ENCODE peak calls at places on chromosomes 7 and 10, in four cellular contexts. G is transverse colon, L is suprapubic skin, H is GM23338. B is an unnamed sample.

GRCh38 chr7:33728779-33729646 is 176.3 kb upstream of the BMPER start:
- DNase-seq in H (no peak), L (no peak), G (no peak), B (no peak)

GRCh38 chr10:90718185-90718584 is 139.7 kb downstream of the HTR7 start:
- DNase-seq in G (no peak), L (no peak), H (no peak), B (no peak)

GRCh38 chr7:36151921-36152755 is 916 bp upstream of the EEPD1 start:
- DNase-seq in H (no peak), L (no peak), G (no peak), B (no peak)

GRCh38 chr10:14608381-14609001 is 166.2 kb downstream of the FAM107B start:
- DNase-seq in G (no peak), H (no peak), L (no peak), B (no peak)

GRCh38 chr7:156064921-156065386 is 252.7 kb upstream of the SHH start:
- DNase-seq in L (no peak), H (no peak), G (no peak), B (no peak)

GRCh38 chr10:114893248-114893647 is 44.7 kb upstream of the TRUB1 start:
- DNase-seq in G (no peak), H (no peak), L (no peak), B (no peak)

GRCh38 chr10:119640875-119641526 is 10.2 kb upstream of the BAG3 start:
- DNase-seq in L (no peak), H (no peak), G (no peak), B (no peak)

GRCh38 chr10:90418869-90419652 is 438.8 kb downstream of the HTR7 start:
- DNase-seq in H (no peak), L (no peak), G (no peak), B (no peak)

GRCh38 chr7:118311121-118311803 is 86.8 kb downstream of the ANKRD7 start:
- DNase-seq in G (no peak), L (no peak), H (no peak), B (no peak)

GRCh38 chr7:151559557-151560183 is 40.0 kb upstream of the RHEB start:
- DNase-seq in H (no peak), L (no peak), G (no peak), B (no peak)

GRCh38 chr10:93652857-93653256 is 40.5 kb downstream of the PDE6C start:
- DNase-seq in L (no peak), G (no peak), H (no peak), B (no peak)

GRCh38 chr7:3754488-3755365 is 453.7 kb downstream of the SDK1 start:
- DNase-seq in G (peak), H (peak), L (no peak), B (peak)

GRCh38 chr7:47193003-47193402 is 388.9 kb downstream of the TNS3 start:
- DNase-seq in L (no peak), G (peak), H (no peak), B (no peak)

DNA sequence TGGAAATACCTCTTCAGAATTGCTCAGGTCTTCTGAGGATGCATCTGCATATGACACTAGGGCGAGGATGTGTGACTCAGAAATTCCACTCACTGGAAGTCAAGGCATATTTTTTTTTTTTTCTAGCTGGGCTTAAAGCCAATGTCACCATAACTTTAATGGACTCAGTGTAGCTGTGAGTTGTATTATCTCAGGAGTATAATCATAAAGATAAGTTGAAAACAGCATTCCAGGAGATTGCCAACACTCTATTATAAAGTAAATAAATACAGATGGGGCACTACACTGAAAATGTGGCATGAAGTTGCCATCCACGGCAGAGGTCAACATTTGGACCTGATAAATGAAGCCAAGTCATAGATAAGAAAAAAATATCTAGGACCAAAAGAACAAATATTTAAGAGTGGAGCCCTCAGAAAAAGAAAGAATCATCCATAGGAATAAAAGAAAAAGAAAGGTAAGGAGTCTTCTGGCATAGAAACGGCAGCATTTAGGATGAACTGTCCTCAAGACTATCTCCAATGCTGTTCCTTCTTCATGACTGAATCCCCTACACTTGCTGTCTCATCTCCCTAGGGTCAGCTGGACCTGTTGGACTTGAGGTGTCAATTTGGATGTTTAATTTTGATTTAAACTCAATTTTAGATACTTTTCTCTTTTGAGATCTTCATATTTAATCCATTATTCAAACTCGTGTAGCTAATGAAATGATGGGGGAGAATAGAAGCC is 72.9 kb upstream of the CAV2 start:
- DNase-seq in G (peak), H (no peak), L (no peak), B (no peak)
- TF ChIP-seq POLR2AphosphoS5 in G (peak), H (no peak), L (peak), B (no peak)

GRCh38 chr10:11822809-11823121 is 391 bp upstream of the PROSER2 start:
- DNase-seq in L (no peak), H (no peak), G (no peak), B (no peak)
- H3K4me3 ChIP-seq in L (peak), H (peak), G (peak), B (peak)

DNA sequence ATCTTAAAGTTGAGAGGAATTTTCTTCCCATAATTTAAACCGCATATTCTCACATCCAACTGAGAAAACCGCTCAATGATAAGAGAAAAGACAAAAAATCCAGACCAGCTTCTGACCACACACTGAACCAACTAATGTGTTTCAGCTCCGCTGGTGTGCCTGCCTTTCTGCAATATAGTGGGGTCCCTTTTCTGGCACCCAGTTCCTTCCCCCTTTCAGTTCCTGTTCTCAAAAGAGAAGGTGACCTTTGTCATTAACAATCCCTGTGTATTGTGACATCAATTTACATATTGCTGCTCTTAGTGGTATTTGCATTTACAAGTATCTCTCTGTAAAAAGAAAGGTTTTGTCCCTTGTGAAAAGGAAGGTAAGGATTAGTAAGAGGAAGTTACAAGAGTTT is 1.3 kb downstream of the PPP1R17 start:
- DNase-seq in G (no peak), L (no peak), H (peak), B (no peak)
- H3K27ac ChIP-seq in G (no peak), L (no peak), H (peak), B (no peak)

GRCh38 chr10:31604141-31604540 is 285.1 kb downstream of the ZEB1 start:
- DNase-seq in G (no peak), L (no peak), H (peak), B (no peak)
- TF ChIP-seq POLR2AphosphoS5 in G (no peak), L (no peak), H (no peak), B (no peak)

GRCh38 chr7:76292206-76292573 is 10.3 kb upstream of the HSPB1 start:
- DNase-seq in G (no peak), H (no peak), L (no peak), B (no peak)

GRCh38 chr7:76291346-76292205 is 10.9 kb upstream of the HSPB1 start:
- DNase-seq in H (peak), L (peak), G (peak), B (peak)

GRCh38 chr7:76296743-76297740 is 5.4 kb upstream of the HSPB1 start:
- DNase-seq in G (peak), H (no peak), L (no peak), B (peak)

GRCh38 chr7:76293407-76293901 is 9.0 kb upstream of the HSPB1 start:
- DNase-seq in L (no peak), H (no peak), G (no peak), B (no peak)

DNA sequence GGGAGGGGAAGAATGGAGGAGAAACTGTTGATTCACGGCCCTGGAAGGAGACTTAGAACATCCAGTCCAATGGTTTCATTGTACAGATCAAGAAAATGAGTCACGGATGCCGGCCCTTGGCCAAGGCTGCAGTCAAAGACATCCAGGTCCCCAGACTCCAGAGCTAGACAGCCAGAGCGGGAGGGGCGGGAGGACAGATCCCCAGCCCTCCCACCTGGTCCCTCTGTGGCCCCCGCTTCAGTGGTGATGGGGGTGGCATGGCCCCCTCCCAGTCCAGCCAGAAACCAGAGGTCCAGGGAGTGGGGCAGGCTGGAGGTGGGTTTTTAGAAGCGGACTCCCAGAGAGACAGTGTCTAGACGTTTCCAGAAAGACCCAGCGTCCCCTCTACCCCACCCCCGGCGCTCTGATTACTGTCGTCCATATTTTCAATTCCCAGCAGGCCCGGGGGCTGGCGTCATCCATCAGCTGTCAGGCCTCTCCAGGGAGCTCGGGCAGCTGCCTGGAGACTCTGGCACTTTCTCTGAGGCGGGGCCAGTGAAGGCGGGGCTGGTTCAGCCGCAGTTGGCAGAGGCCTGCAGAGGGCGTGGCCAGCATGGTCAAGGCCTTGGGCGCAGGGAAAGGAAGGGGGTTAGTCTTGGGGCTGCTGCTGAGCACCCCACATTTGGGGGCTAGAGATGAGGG is 8.0 kb upstream of the HSPB1 start:
- DNase-seq in L (peak), H (peak), G (peak), B (peak)
- H3K4me3 ChIP-seq in L (peak), H (peak), G (no peak), B (peak)

GRCh38 chr7:66052447-66052846 is 23.2 kb upstream of the ASL start:
- DNase-seq in L (no peak), H (no peak), G (no peak), B (no peak)
- H3K27ac ChIP-seq in L (no peak), H (no peak), G (no peak), B (no peak)

DNA sequence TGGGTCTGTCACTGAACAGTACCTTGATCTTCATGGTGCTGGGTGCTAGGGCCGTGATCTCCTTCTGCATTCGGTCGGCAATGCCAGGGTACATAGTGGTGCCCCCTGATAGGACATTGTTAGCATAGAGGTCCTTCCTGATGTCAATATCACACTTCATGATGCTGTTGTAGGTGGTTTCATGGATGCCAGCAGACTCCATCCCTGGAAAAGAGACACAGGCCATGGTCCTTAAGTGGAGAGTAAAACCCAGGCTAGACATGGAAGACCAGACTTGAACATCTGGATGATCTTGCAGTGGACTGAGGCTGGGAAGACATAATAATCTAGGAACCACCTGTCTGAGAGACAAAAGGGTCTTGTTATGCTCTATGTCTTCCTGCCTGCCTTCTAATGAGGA is 14.5 kb downstream of the ACTA2 start:
- DNase-seq in H (no peak), G (no peak), L (no peak), B (no peak)
- TF ChIP-seq POLR2AphosphoS5 in H (no peak), G (no peak), L (no peak), B (peak)